ENCODE peak calls at places on chromosomes 4 and X, in four cellular contexts. One of them, this sample, is unnamed. For H3K79me2, the result is how much of the 10 kb centered on the place peaks cover.

GRCh38 chr4:77538144-77538543 is 67.5 kb upstream of the CXCL13 start:
- DNase-seq in mammary epithelial cell: peak
- DNase-seq in fibroblast of lung: peak
- DNase-seq in GM23338: no peak
- DNase-seq in this sample: no peak

GRCh38 chr4:94156816-94157215 is 50.8 kb upstream of the SMARCAD1 start:
- DNase-seq in mammary epithelial cell: no peak
- DNase-seq in fibroblast of lung: no peak
- DNase-seq in GM23338: no peak
- DNase-seq in this sample: no peak

GRCh38 chr4:104860227-104861123 is 286.2 kb upstream of the TET2 start:
- DNase-seq in mammary epithelial cell: peak
- DNase-seq in fibroblast of lung: peak
- DNase-seq in GM23338: peak
- DNase-seq in this sample: no peak

GRCh38 chr4:150598906-150599305 is 17.0 kb downstream of the MAB21L2 start:
- DNase-seq in mammary epithelial cell: no peak
- DNase-seq in fibroblast of lung: no peak
- DNase-seq in GM23338: no peak
- DNase-seq in this sample: no peak

GRCh38 chrX:10579753-10580060 is 40.7 kb downstream of the MID1 start:
- DNase-seq in mammary epithelial cell: no peak
- DNase-seq in fibroblast of lung: peak
- DNase-seq in GM23338: no peak
- DNase-seq in this sample: no peak

GRCh38 chrX:70032797-70033196 is 16.9 kb downstream of the AWAT2 start:
- DNase-seq in mammary epithelial cell: no peak
- DNase-seq in fibroblast of lung: no peak
- DNase-seq in GM23338: no peak
- DNase-seq in this sample: no peak

GRCh38 chr4:1981251-1982055 is 27.3 kb downstream of the NELFA start:
- DNase-seq in mammary epithelial cell: no peak
- DNase-seq in fibroblast of lung: peak
- DNase-seq in GM23338: peak
- DNase-seq in this sample: no peak

GRCh38 chrX:108437789-108438623 is at the start of gene COL4A6:
- DNase-seq in mammary epithelial cell: peak
- DNase-seq in fibroblast of lung: no peak
- DNase-seq in GM23338: peak
- DNase-seq in this sample: peak

GRCh38 chrX:118780509-118780908 is 43.1 kb upstream of the ZCCHC12 start:
- DNase-seq in mammary epithelial cell: no peak
- DNase-seq in fibroblast of lung: peak
- DNase-seq in GM23338: no peak
- DNase-seq in this sample: no peak

GRCh38 chr4:138241281-138242075 is 671 bp downstream of the SLC7A11 start:
- DNase-seq in mammary epithelial cell: no peak
- DNase-seq in fibroblast of lung: peak
- DNase-seq in GM23338: peak
- DNase-seq in this sample: no peak

GRCh38 chrX:23773601-23774175 is 9.3 kb upstream of the SAT1 start:
- DNase-seq in mammary epithelial cell: no peak
- DNase-seq in fibroblast of lung: no peak
- DNase-seq in GM23338: no peak
- DNase-seq in this sample: no peak

DNA sequence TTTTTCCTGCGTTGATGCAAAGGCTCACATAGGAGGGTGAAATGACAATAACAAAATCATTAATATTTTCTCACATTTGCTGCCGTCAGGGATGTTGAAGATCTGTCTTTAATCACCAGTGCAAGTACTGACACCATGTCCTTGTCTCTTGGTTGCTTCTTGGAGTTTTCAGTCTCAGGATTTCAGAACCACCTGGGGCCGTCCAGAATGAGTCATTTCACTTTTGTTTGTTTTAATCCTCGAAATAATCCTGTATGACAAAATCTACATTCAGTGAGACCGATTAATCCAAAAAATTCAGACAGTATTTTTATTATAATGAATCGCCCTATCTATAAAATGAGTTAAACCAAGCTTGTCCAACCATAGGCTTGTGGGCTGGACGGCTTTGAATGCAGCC is 47.2 kb downstream of the NEIL3 start:
- DNase-seq in mammary epithelial cell: peak
- DNase-seq in fibroblast of lung: no peak
- DNase-seq in GM23338: no peak
- DNase-seq in this sample: no peak
- H3K79me2 ChIP-seq in mammary epithelial cell: under half
- H3K79me2 ChIP-seq in fibroblast of lung: under half
- H3K79me2 ChIP-seq in GM23338: under half
- H3K79me2 ChIP-seq in this sample: under half

GRCh38 chr4:124111922-124112321 is 600.6 kb downstream of the ANKRD50 start:
- DNase-seq in mammary epithelial cell: peak
- DNase-seq in fibroblast of lung: peak
- DNase-seq in GM23338: peak
- DNase-seq in this sample: no peak
- TF ChIP-seq CTCF in mammary epithelial cell: peak
- TF ChIP-seq CTCF in fibroblast of lung: peak
- TF ChIP-seq CTCF in GM23338: peak
- TF ChIP-seq CTCF in this sample: peak

GRCh38 chr4:168832746-168833575 is 177.1 kb downstream of the CBR4 start:
- DNase-seq in mammary epithelial cell: peak
- DNase-seq in fibroblast of lung: no peak
- DNase-seq in GM23338: peak
- DNase-seq in this sample: no peak

GRCh38 chr4:168836482-168836881 is 173.6 kb downstream of the CBR4 start:
- DNase-seq in mammary epithelial cell: no peak
- DNase-seq in fibroblast of lung: no peak
- DNase-seq in GM23338: no peak
- DNase-seq in this sample: no peak

GRCh38 chr4:168837922-168838321 is 172.1 kb downstream of the CBR4 start:
- DNase-seq in mammary epithelial cell: no peak
- DNase-seq in fibroblast of lung: peak
- DNase-seq in GM23338: no peak
- DNase-seq in this sample: no peak

GRCh38 chr4:168831919-168832745 is 177.9 kb downstream of the CBR4 start:
- DNase-seq in mammary epithelial cell: peak
- DNase-seq in fibroblast of lung: peak
- DNase-seq in GM23338: peak
- DNase-seq in this sample: no peak

GRCh38 chr4:168835880-168836454 is 174.1 kb downstream of the CBR4 start:
- DNase-seq in mammary epithelial cell: no peak
- DNase-seq in fibroblast of lung: no peak
- DNase-seq in GM23338: no peak
- DNase-seq in this sample: no peak
- H3K27ac ChIP-seq in mammary epithelial cell: no peak
- H3K27ac ChIP-seq in fibroblast of lung: no peak
- H3K27ac ChIP-seq in GM23338: no peak
- H3K27ac ChIP-seq in this sample: peak

GRCh38 chr4:168857546-168858314 is 152.3 kb downstream of the CBR4 start:
- DNase-seq in mammary epithelial cell: no peak
- DNase-seq in fibroblast of lung: peak
- DNase-seq in GM23338: no peak
- DNase-seq in this sample: no peak
- H3K79me2 ChIP-seq in mammary epithelial cell: half or more
- H3K79me2 ChIP-seq in fibroblast of lung: half or more
- H3K79me2 ChIP-seq in GM23338: under half
- H3K79me2 ChIP-seq in this sample: half or more

DNA sequence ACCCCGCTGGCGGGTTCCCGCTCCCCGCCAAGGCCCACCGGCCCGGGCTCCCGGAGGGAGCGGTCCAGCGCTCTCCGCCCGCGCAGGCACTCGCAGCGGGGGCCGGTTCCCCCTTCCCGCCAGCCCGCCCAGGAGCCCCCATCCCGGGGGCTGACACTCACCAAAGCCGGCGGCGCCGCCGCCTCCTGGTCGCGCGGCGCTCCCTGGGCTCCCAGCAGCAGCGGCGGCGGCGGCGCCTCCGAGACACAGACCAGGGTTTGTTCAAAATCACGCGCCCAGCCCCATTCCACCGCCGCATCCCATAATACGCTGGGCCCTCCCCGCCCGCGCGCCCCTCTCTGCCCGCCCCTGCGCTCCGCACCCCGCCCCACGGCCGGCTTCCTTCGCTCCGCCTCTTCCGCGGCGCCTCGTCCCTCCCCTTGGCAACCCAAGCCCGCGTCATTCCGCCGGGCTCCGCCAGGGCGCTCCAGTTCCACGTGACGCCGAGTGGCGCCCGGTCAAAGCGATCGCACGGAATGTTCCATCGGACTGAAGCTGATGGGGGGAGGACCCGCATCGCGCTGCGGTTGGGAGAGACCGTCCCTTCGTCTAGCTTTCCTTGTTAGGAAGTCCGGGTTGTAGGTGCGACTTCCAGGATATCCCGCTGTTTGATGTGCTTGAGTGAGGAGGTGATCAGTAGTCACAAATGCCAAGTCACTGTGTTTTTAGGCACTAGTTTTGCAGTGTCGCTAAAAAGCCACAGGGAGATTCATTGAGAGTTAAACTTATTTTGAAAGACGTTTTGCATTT is 2.2 kb upstream of the LIN54 start:
- DNase-seq in mammary epithelial cell: peak
- DNase-seq in fibroblast of lung: peak
- DNase-seq in GM23338: peak
- DNase-seq in this sample: peak
- TF ChIP-seq CTCF in mammary epithelial cell: peak
- TF ChIP-seq CTCF in fibroblast of lung: peak
- TF ChIP-seq CTCF in GM23338: peak
- TF ChIP-seq CTCF in this sample: peak

GRCh38 chr4:40621229-40621591 is 8.5 kb downstream of the RBM47 start:
- DNase-seq in mammary epithelial cell: no peak
- DNase-seq in fibroblast of lung: no peak
- DNase-seq in GM23338: no peak
- DNase-seq in this sample: no peak

GRCh38 chr4:40622913-40623312 is 6.8 kb downstream of the RBM47 start:
- DNase-seq in mammary epithelial cell: peak
- DNase-seq in fibroblast of lung: no peak
- DNase-seq in GM23338: no peak
- DNase-seq in this sample: no peak

GRCh38 chr4:40626183-40626990 is 3.3 kb downstream of the RBM47 start:
- DNase-seq in mammary epithelial cell: no peak
- DNase-seq in fibroblast of lung: no peak
- DNase-seq in GM23338: peak
- DNase-seq in this sample: no peak

GRCh38 chr4:40621592-40622512 is 7.8 kb downstream of the RBM47 start:
- DNase-seq in mammary epithelial cell: peak
- DNase-seq in fibroblast of lung: peak
- DNase-seq in GM23338: peak
- DNase-seq in this sample: peak

GRCh38 chr4:40623707-40624106 is 6.0 kb downstream of the RBM47 start:
- DNase-seq in mammary epithelial cell: no peak
- DNase-seq in fibroblast of lung: no peak
- DNase-seq in GM23338: no peak
- DNase-seq in this sample: no peak
- H3K27ac ChIP-seq in mammary epithelial cell: no peak
- H3K27ac ChIP-seq in fibroblast of lung: no peak
- H3K27ac ChIP-seq in GM23338: peak
- H3K27ac ChIP-seq in this sample: no peak

GRCh38 chr4:169229571-169230028 is 41.2 kb downstream of the SH3RF1 start:
- DNase-seq in mammary epithelial cell: peak
- DNase-seq in fibroblast of lung: peak
- DNase-seq in GM23338: no peak
- DNase-seq in this sample: no peak
- H3K79me2 ChIP-seq in mammary epithelial cell: half or more
- H3K79me2 ChIP-seq in fibroblast of lung: under half
- H3K79me2 ChIP-seq in GM23338: under half
- H3K79me2 ChIP-seq in this sample: under half

DNA sequence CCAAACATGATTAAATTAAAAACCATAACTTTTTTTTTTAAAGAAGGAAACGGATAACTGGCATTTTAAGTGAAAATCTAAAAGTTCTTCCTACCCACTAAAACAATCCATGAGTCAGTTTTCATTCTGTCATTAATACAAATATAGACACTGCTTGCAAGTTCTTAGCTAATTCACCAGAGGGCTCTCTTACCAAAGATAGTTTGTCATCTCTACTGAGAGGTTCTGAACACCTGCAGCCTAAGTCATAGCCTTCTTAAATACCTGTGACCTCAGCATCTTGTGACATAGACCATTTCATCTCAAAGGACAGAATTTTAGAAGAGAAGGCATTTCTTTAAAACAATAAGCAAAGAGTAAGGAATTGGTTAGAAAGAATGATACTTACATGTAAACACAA is 65.3 kb upstream of the FAM120C start:
- DNase-seq in mammary epithelial cell: peak
- DNase-seq in fibroblast of lung: peak
- DNase-seq in GM23338: peak
- DNase-seq in this sample: peak
- TF ChIP-seq CTCF in mammary epithelial cell: peak
- TF ChIP-seq CTCF in fibroblast of lung: peak
- TF ChIP-seq CTCF in GM23338: peak
- TF ChIP-seq CTCF in this sample: no peak

DNA sequence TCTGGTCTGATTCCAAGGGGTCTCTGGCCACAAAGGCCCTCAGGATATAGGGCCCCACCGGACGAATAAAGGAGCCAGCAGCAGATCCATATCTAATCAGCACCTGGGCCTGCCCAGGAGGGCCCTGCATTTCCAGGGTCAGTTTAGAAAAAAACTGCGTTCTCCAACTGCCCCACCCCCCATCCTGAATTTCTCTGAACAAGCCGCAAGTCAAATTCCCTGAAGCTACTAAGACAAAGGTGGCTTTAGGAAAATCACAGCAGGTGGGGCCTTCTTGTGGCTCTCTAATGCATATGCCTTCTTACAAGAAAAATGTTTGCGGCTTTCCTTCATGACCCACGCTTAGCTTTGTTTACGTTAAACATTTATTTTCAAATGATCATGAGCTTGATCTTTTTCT is 76.6 kb downstream of the MBNL3 start:
- DNase-seq in mammary epithelial cell: no peak
- DNase-seq in fibroblast of lung: no peak
- DNase-seq in GM23338: peak
- DNase-seq in this sample: no peak
- H3K27ac ChIP-seq in mammary epithelial cell: no peak
- H3K27ac ChIP-seq in fibroblast of lung: no peak
- H3K27ac ChIP-seq in GM23338: no peak
- H3K27ac ChIP-seq in this sample: no peak

GRCh38 chr4:121696140-121696640 is 590 bp downstream of the ANXA5 start:
- DNase-seq in mammary epithelial cell: peak
- DNase-seq in fibroblast of lung: peak
- DNase-seq in GM23338: peak
- DNase-seq in this sample: no peak
- H3K79me2 ChIP-seq in mammary epithelial cell: under half
- H3K79me2 ChIP-seq in fibroblast of lung: under half
- H3K79me2 ChIP-seq in GM23338: under half
- H3K79me2 ChIP-seq in this sample: under half